ENCODE peak calls at places on chromosomes 4 and X, in eight cellular contexts. P, V, W, J, R, Q, M and D are unnamed samples.

GRCh38 chr4:151666501-151666900 is 94.3 kb downstream of the GATB start:
- DNase-seq in P (no peak), V (no peak), W (no peak), J (no peak), R (no peak), Q (no peak), M (no peak), D (no peak)

GRCh38 chrX:150577174-150577573 is 8.8 kb downstream of the MTM1 start:
- DNase-seq in P (no peak), V (no peak), W (no peak), J (no peak), R (no peak), Q (no peak), M (no peak), D (peak; percentile 25)

GRCh38 chr4:132332932-132333722 is 816.0 kb upstream of the PCDH10 start:
- DNase-seq in P (peak; percentile 11), V (peak; percentile 13), W (no peak), J (no peak), R (no peak), Q (no peak), M (no peak), D (peak; percentile 1)

GRCh38 chr4:182560358-182560757 is 317.2 kb downstream of the TENM3 start:
- DNase-seq in P (peak; percentile 88), V (peak; percentile 11), W (no peak), J (no peak), R (peak; percentile 88), Q (no peak), M (no peak), D (no peak)

GRCh38 chr4:158850800-158851644 is 82.2 kb downstream of the FNIP2 start:
- DNase-seq in P (no peak), V (peak; percentile 84), W (no peak), J (no peak), R (no peak), Q (no peak), M (no peak), D (peak; percentile 24)

GRCh38 chr4:119480331-119480730 is 148.3 kb downstream of the PDE5A start:
- DNase-seq in P (no peak), V (no peak), W (no peak), J (no peak), R (no peak), Q (no peak), M (no peak), D (no peak)

GRCh38 chrX:152926279-152926678 is 28.4 kb downstream of the ZNF185 start:
- DNase-seq in P (peak; percentile 52), V (peak; percentile 75), W (no peak), J (peak; percentile 91), R (peak; percentile 76), Q (no peak), M (no peak), D (peak; percentile 34)

GRCh38 chr4:1752284-1753041 is 31.1 kb downstream of the TACC3 start:
- DNase-seq in P (no peak), V (no peak), W (no peak), J (no peak), R (no peak), Q (no peak), M (no peak), D (no peak)

GRCh38 chrX:106716463-106716862 is 10.0 kb upstream of the RNF128 start:
- DNase-seq in P (no peak), V (no peak), W (no peak), J (no peak), R (no peak), Q (no peak), M (no peak), D (no peak)

GRCh38 chr4:13988347-13989265 is 361.1 kb upstream of the BOD1L1 start:
- DNase-seq in P (no peak), V (peak; percentile 94), W (peak; percentile 47), J (peak; percentile 2), R (no peak), Q (peak; percentile 33), M (peak; percentile 90), D (no peak)

GRCh38 chr4:85587952-85588351 is 113.0 kb downstream of the ARHGAP24 start:
- DNase-seq in P (no peak), V (no peak), W (no peak), J (no peak), R (no peak), Q (no peak), M (no peak), D (no peak)

GRCh38 chr4:16597829-16598228 is 300.6 kb downstream of the LDB2 start:
- DNase-seq in P (no peak), V (peak; percentile 37), W (no peak), J (no peak), R (no peak), Q (no peak), M (no peak), D (no peak)

GRCh38 chr4:23374280-23374679 is 515.6 kb downstream of the PPARGC1A start:
- DNase-seq in P (no peak), V (no peak), W (no peak), J (peak; percentile 70), R (no peak), Q (no peak), M (no peak), D (peak; percentile 40)

GRCh38 chrX:47321978-47322377 is 48.4 kb upstream of the ZNF157 start:
- DNase-seq in P (no peak), V (no peak), W (no peak), J (no peak), R (peak; percentile 71), Q (no peak), M (no peak), D (no peak)

GRCh38 chrX:39941332-39941920 is 156.3 kb downstream of the BCOR start:
- DNase-seq in P (no peak), V (no peak), W (no peak), J (no peak), R (no peak), Q (no peak), M (no peak), D (no peak)

GRCh38 chr4:60683357-60683756 is 516.8 kb upstream of the ADGRL3 start:
- DNase-seq in P (no peak), V (peak; percentile 78), W (no peak), J (no peak), R (no peak), Q (no peak), M (no peak), D (no peak)

GRCh38 chr4:83054928-83055327 is 19.9 kb downstream of the COPS4 start:
- DNase-seq in P (no peak), V (peak; percentile 37), W (no peak), J (no peak), R (no peak), Q (no peak), M (no peak), D (no peak)

GRCh38 chrX:9788908-9789307 is 2.7 kb downstream of the SHROOM2 start:
- DNase-seq in P (no peak), V (peak; percentile 27), W (no peak), J (peak; percentile 65), R (no peak), Q (peak; percentile 35), M (no peak), D (no peak)

DNA sequence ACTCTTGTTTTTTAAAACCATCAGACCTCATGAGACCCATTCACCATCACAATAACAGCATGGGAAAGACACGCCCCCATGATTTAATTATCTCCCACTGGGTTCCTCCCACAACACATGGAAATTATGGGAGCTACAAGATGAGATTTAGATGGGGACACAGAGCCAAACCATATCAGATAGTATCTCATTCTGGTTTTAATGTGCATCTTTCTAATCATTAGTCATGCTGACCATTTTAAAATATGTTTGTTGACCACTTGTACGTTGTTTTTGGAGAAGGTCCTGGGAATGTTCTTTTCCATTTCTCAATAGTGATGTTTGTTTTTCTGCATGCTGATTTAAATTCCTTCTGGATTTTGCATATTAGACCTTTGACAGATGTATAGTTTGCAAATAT is 119.0 kb downstream of the RTL3 start:
- DNase-seq in P (no peak), V (no peak), W (no peak), J (no peak), R (no peak), Q (no peak), M (no peak), D (no peak)
- H3K9me3 ChIP-seq in P (peaks cover 25% of the 10 kb centered on the region), V (peaks cover 41% of the 10 kb centered on the region), W (no peaks in the 10 kb centered on the region), J (no peaks in the 10 kb centered on the region), R (peaks cover 10% of the 10 kb centered on the region), Q (peaks cover 6% of the 10 kb centered on the region), M (no peaks in the 10 kb centered on the region), D (no peaks in the 10 kb centered on the region)

DNA sequence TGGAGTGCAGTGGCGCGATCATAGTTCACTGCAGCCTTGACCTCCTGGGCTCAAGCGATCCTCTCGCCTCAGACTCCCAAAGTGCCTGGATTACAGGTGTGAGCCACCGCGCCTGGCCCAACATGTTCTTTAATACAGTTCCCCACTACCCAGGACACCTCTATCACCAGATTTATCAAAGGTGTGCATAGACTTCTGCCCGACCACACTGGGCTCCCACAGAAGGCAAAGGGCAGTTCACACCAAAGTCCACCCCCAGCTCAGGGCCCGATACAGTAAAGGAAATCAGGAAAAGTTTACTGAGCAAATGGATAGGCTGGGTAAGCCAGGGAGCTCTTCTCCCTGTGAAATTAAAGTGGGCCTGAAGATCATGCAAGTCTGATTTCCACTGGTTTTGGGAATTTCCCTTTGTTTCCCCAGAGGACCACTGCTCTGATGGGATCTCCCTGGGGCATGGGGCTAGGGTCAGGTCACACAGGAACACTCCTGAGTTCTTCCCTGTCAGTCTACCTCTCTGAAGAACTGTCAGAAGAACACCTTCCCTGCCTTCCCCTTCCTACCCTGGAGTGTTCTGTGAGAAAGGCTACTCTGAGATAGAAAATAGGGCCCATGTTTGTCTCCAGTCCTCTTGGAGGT is 17.7 kb upstream of the PIM2 start:
- DNase-seq in P (no peak), V (no peak), W (no peak), J (no peak), R (no peak), Q (no peak), M (no peak), D (no peak)
- H3K4me1 ChIP-seq in P (peaks cover 11% of the 10 kb centered on the region), V (no peaks in the 10 kb centered on the region), W (no peaks in the 10 kb centered on the region), J (no peaks in the 10 kb centered on the region), R (peaks cover 4% of the 10 kb centered on the region), Q (peaks cover 4% of the 10 kb centered on the region), M (peaks cover 13% of the 10 kb centered on the region), D (peaks cover 3% of the 10 kb centered on the region)

DNA sequence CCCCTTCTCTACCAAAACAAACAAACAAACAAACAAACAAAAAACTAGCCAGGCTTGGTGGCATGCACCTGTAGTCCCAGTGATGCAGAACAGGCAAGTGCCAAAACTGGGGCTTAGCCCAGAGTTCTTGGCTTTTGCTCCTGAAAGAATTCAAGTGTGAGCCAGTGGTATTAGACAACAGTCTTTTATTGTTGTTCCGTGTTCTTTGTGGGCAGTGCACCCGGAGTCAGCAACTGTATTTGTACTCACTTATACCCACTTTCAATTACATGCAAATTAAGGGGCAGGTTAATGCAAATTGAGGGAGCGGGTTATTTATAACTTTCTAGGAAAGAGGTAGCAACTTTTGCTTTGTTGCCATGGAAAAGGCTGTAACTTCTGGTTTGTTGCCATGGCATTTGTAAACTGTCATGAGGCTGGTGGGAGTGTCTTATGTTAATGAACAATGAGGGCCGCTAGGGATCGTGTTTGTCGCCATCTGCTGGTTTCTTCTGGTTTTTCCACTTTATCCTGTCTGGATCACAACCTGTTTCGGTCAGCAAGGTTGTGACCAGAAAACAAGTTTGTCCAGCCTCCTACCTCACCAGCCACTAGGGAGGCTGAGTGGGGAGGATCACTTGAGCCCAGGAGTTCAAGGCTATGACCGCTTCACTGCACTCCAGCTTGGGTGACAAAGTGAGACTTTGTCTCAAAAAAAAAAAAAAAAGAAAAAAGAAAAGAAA is 88.8 kb upstream of the ESX1 start:
- DNase-seq in P (peak; percentile 58), V (peak; percentile 83), W (no peak), J (no peak), R (peak; percentile 77), Q (peak; percentile 52), M (no peak), D (peak; percentile 61)
- H3K9me3 ChIP-seq in P (no peaks in the 10 kb centered on the region), V (no peaks in the 10 kb centered on the region), W (no peaks in the 10 kb centered on the region), J (no peaks in the 10 kb centered on the region), R (no peaks in the 10 kb centered on the region), Q (no peaks in the 10 kb centered on the region), M (no peaks in the 10 kb centered on the region), D (no peaks in the 10 kb centered on the region)

GRCh38 chr4:6275351-6275750 is 5.7 kb downstream of the WFS1 start:
- DNase-seq in P (no peak), V (no peak), W (no peak), J (no peak), R (no peak), Q (no peak), M (no peak), D (no peak)
- H3K4me1 ChIP-seq in P (peaks cover 35% of the 10 kb centered on the region), V (peaks cover 46% of the 10 kb centered on the region), W (peaks cover 61% of the 10 kb centered on the region), J (peaks cover 77% of the 10 kb centered on the region), R (no peaks in the 10 kb centered on the region), Q (peaks cover 63% of the 10 kb centered on the region), M (peaks cover 85% of the 10 kb centered on the region), D (peaks cover 22% of the 10 kb centered on the region)